ENCODE peak calls at places on chromosomes 12 and 14, in five cellular contexts. O, R, C, K and P are unnamed samples.
A peak's percentile ranks its signal among the peaks of the same experiment; 100 is the strongest.

GRCh38 chr14:70416322-70416716 is 571 bp downstream of the SYNJ2BP start:
- DNase-seq in R (peak; percentile 58), O (no peak), K (no peak), C (no peak), P (no peak)

GRCh38 chr14:105192866-105193731 is 12.0 kb upstream of the NUDT14 start:
- DNase-seq in R (peak; percentile 62), O (no peak), K (no peak), C (no peak), P (no peak)

GRCh38 chr12:59122784-59123183 is 202.5 kb upstream of the LRIG3 start:
- DNase-seq in C (no peak), K (no peak), R (peak; percentile 2), O (no peak), P (no peak)

GRCh38 chr14:49966971-49967630 is 74.2 kb downstream of the ARF6 start:
- DNase-seq in O (no peak), K (no peak), R (no peak), C (no peak), P (no peak)

GRCh38 chr12:49461221-49461620 is 77.6 kb upstream of the KCNH3 start:
- DNase-seq in O (no peak), K (no peak), R (no peak), C (no peak), P (no peak)

GRCh38 chr12:131583085-131583712 is 127.7 kb upstream of the SFSWAP start:
- DNase-seq in O (no peak), C (no peak), R (no peak), K (no peak), P (no peak)

GRCh38 chr14:83470466-83470865 is 1936.8 kb upstream of the SEL1L start:
- DNase-seq in R (peak; percentile 31), O (no peak), K (no peak), C (no peak), P (no peak)

GRCh38 chr12:120799417-120800045 is 73.9 kb downstream of the ACADS start:
- DNase-seq in C (no peak), K (no peak), R (no peak), O (no peak), P (no peak)

GRCh38 chr12:90954921-90955320 is at the start of gene CCER1:
- DNase-seq in K (no peak), R (no peak), C (no peak), O (no peak), P (no peak)

GRCh38 chr12:52495385-52495784 is 2.3 kb upstream of the KRT6A start:
- DNase-seq in C (no peak), O (no peak), R (peak; percentile 34), K (no peak), P (no peak)

GRCh38 chr12:124459852-124460645 is 107.4 kb downstream of the NCOR2 start:
- DNase-seq in K (no peak), C (no peak), O (no peak), R (no peak), P (no peak)

GRCh38 chr14:65999865-66000264 is 486.3 kb upstream of the CCDC196 start:
- DNase-seq in O (no peak), R (no peak), K (no peak), C (no peak), P (no peak)

GRCh38 chr14:99233222-99234035 is 38.6 kb downstream of the BCL11B start:
- DNase-seq in O (no peak), C (no peak), R (no peak), K (no peak), P (no peak)

GRCh38 chr12:124994435-124994975 is 1.1 kb downstream of the BRI3BP start:
- DNase-seq in O (no peak), K (no peak), C (no peak), R (no peak), P (peak; percentile 51)

GRCh38 chr14:63178912-63179311 is 25.3 kb upstream of the RHOJ start:
- DNase-seq in K (no peak), C (no peak), O (no peak), R (peak; percentile 80), P (no peak)

GRCh38 chr12:19572920-19573558 is 133.7 kb downstream of the AEBP2 start:
- DNase-seq in R (peak; percentile 48), C (no peak), K (peak; percentile 25), O (no peak), P (no peak)

GRCh38 chr12:126038434-126038833 is 973.2 kb downstream of the AACS start:
- DNase-seq in C (no peak), O (no peak), R (no peak), K (no peak), P (no peak)

GRCh38 chr12:92412931-92413685 is 267.5 kb upstream of the BTG1 start:
- DNase-seq in C (no peak), K (no peak), R (peak; percentile 16), O (no peak), P (no peak)

GRCh38 chr12:27333311-27334009 is 824 bp downstream of the BMAL2 start:
- DNase-seq in C (no peak), O (no peak), R (peak; percentile 45), K (peak; percentile 24), P (peak; percentile 53)

GRCh38 chr12:56521590-56522371 is at the start of gene RBMS2:
- DNase-seq in C (peak; percentile 66), O (peak; percentile 85), K (peak; percentile 92), R (peak; percentile 96), P (peak; percentile 71)

GRCh38 chr12:72271741-72272661 is at the start of gene TRHDE:
- DNase-seq in O (peak; percentile 59), C (no peak), K (peak; percentile 18), R (peak; percentile 58), P (no peak)

GRCh38 chr12:10211975-10212622 is 578 bp upstream of the GABARAPL1 start:
- DNase-seq in O (peak; percentile 99), C (peak; percentile 89), K (peak; percentile 99), R (peak; percentile 100), P (peak; percentile 98)

GRCh38 chr12:52521581-52522266 is 1.5 kb upstream of the KRT5 start:
- DNase-seq in K (no peak), C (no peak), O (peak; percentile 59), R (peak; percentile 64), P (no peak)

GRCh38 chr14:56159066-56159465 is 40.9 kb downstream of the PELI2 start:
- DNase-seq in R (no peak), O (no peak), C (no peak), K (no peak), P (no peak)

GRCh38 chr14:76580399-76580798 is 180.9 kb upstream of the VASH1 start:
- DNase-seq in O (no peak), R (no peak), K (no peak), C (no peak), P (no peak)

GRCh38 chr14:88516742-88517418 is 37.9 kb downstream of the PTPN21 start:
- DNase-seq in K (no peak), C (no peak), R (no peak), O (no peak), P (no peak)

GRCh38 chr12:114657597-114657920 is 26.4 kb downstream of the TBX3 start:
- DNase-seq in R (no peak), O (no peak), K (no peak), C (no peak), P (no peak)
- H3K27ac ChIP-seq in R (no peak overlapping the region), O (no peak overlapping the region), K (peak overlapping the region; percentile 86), C (no peak overlapping the region), P (no peak overlapping the region)

DNA sequence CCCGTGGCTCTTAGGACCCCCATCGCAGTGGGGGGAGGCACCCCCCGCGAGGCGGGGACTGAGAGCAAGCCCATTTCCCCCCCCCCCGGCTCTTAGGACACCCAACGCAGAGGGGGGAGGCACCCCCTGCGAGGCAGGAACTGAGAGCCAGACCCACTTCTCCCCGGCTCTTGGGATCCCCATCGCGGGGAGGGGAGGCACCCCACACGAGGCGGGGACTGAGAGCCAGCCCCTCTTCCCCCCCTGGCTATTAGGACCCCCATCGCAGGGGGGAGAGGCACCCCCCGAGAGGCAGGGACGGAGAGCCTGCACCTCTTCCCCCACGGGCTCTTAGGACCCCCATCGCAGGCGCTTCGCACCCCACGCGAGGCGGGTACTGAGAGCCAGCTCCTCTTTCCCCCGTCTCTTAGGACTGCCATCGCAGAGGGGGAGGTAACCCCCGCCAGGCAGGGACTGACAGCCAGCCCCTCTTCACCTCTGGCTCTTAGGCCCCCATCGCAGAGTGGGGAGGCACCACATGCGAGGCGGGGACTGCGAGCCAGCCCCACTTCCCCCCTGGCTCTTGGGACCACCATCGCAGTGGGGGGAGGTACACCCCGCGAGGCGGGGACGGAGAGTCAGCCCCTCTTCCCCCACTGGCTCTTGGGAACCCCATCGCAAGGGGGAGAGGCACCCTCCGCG is 46.0 kb downstream of the DDX11 start:
- DNase-seq in C (no peak), K (no peak), R (no peak), O (no peak), P (no peak)
- H3K4me1 ChIP-seq in C (peaks cover 30% of the 10 kb centered on the region), K (no peaks in the 10 kb centered on the region), R (no peaks in the 10 kb centered on the region), O (peaks cover 30% of the 10 kb centered on the region), P (peaks cover 15% of the 10 kb centered on the region)

GRCh38 chr12:111035578-111036301 is 115.4 kb upstream of the MYL2 start:
- DNase-seq in K (no peak), C (no peak), R (no peak), O (no peak), P (no peak)

GRCh38 chr12:111031956-111032919 is 111.9 kb upstream of the MYL2 start:
- DNase-seq in R (no peak), C (no peak), O (no peak), K (no peak), P (no peak)

GRCh38 chr12:111033281-111034147 is 113.1 kb upstream of the MYL2 start:
- DNase-seq in C (no peak), R (no peak), O (no peak), K (no peak), P (no peak)

GRCh38 chr12:111034911-111035577 is 114.7 kb upstream of the MYL2 start:
- DNase-seq in K (no peak), R (peak; percentile 4), O (no peak), C (no peak), P (no peak)

DNA sequence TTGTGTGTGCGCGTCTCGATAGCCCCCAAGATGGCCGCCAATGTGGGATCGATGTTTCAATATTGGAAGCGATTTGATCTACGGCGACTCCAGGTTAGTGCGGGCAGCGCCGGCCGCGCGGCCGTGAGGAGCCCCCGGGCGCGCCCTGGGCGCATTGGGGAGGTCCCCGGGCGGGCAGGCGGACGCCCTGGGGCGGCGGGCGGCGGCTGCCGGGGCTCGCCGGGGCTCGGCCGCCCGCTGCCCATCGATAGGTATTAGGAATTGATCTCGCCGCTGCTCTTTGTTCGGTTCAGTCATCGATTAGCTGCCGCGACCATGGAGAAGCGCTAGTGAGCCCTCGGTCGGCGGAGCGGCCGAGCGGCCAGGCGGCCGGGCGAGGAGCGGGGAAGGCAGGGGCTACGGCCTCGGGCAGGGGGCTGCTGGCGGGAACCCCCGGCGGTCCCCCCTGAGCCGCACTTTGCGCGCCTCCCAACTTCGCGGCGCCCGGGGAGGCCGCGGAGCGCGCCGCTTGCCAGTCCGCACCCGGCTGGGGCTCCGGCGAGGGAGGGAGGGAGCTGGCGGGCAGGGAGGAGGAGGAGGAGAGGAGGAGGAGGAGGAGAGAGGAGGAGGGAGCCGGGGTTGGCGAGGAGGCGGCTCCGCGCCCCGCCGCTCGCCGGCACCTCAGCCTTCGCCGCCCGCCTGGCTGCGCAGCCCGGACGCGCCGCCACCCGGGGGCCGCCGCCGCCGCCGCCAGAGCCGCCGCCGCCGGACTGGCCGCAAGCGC is 114.0 kb upstream of the MYL2 start:
- DNase-seq in C (no peak), O (no peak), R (peak; percentile 4), K (no peak), P (no peak)
- H3K27me3 ChIP-seq in C (peaks cover 7% of the 10 kb centered on the region), O (peaks cover 97% of the 10 kb centered on the region), R (peaks cover 78% of the 10 kb centered on the region), K (peaks cover 46% of the 10 kb centered on the region), P (peaks cover 17% of the 10 kb centered on the region)

DNA sequence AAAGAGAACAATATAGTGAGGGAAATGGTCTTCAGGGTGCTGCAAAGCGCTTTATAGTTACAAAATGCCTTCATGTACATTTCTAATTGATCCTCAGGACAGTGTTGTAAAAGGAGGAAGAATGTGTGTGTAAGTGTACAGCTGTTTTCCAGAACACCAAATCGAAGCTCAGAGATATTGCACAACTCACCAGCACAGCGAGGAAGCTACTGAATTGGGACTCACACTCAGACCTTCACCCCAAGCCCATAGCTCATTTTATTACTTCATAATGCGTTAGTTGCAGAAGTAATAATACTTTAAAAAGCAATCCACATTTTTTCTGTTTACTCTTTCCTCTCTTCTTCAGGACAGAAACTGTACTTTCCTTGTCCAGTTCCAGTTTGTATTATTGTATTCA is 428.3 kb downstream of the RAD51B start:
- DNase-seq in R (peak; percentile 47), O (peak; percentile 64), K (peak; percentile 39), C (no peak), P (no peak)
- H3K27ac ChIP-seq in R (peak overlapping the region; percentile 21), O (peak overlapping the region; percentile 61), K (peak overlapping the region; percentile 88), C (peak overlapping the region; percentile 88), P (no peak overlapping the region)